ENCODE peak calls at places on chromosomes 5 and 9, in four cellular contexts. One of them, this sample, is unnamed. For H3K4me1, the result is how much of the 10 kb centered on the place peaks cover.

GRCh38 chr5:73558950-73559349 is 6.5 kb downstream of the ANKRA2 start:
- DNase-seq in endodermal cell: no peak
- DNase-seq in aorta: no peak
- DNase-seq in uterus: no peak
- DNase-seq in this sample: no peak

GRCh38 chr9:89808076-89808701 is 203.4 kb downstream of the GADD45G start:
- DNase-seq in endodermal cell: peak
- DNase-seq in aorta: no peak
- DNase-seq in uterus: peak
- DNase-seq in this sample: no peak

GRCh38 chr9:96209407-96210031 is 92.5 kb downstream of the HSD17B3 start:
- DNase-seq in endodermal cell: no peak
- DNase-seq in aorta: no peak
- DNase-seq in uterus: no peak
- DNase-seq in this sample: no peak

GRCh38 chr9:133673260-133673658 is 37.1 kb downstream of the DBH start:
- DNase-seq in endodermal cell: no peak
- DNase-seq in aorta: no peak
- DNase-seq in uterus: no peak
- DNase-seq in this sample: no peak

GRCh38 chr5:145937432-145938250 is 1.3 kb downstream of the SH3RF2 start:
- DNase-seq in endodermal cell: peak
- DNase-seq in aorta: no peak
- DNase-seq in uterus: no peak
- DNase-seq in this sample: peak

GRCh38 chr5:124669956-124670671 is 76.3 kb downstream of the ZNF608 start:
- DNase-seq in endodermal cell: no peak
- DNase-seq in aorta: no peak
- DNase-seq in uterus: no peak
- DNase-seq in this sample: no peak

GRCh38 chr9:6566409-6567139 is 79.0 kb downstream of the GLDC start:
- DNase-seq in endodermal cell: no peak
- DNase-seq in aorta: peak
- DNase-seq in uterus: peak
- DNase-seq in this sample: no peak

GRCh38 chr5:173733831-173734491 is 117.5 kb upstream of the BOD1 start:
- DNase-seq in endodermal cell: no peak
- DNase-seq in aorta: no peak
- DNase-seq in uterus: no peak
- DNase-seq in this sample: no peak

GRCh38 chr5:157541452-157542118 is 34.0 kb downstream of the ADAM19 start:
- DNase-seq in endodermal cell: no peak
- DNase-seq in aorta: no peak
- DNase-seq in uterus: no peak
- DNase-seq in this sample: no peak

GRCh38 chr9:107872457-107873192 is 383.1 kb upstream of the KLF4 start:
- DNase-seq in endodermal cell: peak
- DNase-seq in aorta: no peak
- DNase-seq in uterus: no peak
- DNase-seq in this sample: no peak

GRCh38 chr9:99085949-99086948 is 18.7 kb upstream of the TGFBR1 start:
- DNase-seq in endodermal cell: no peak
- DNase-seq in aorta: no peak
- DNase-seq in uterus: no peak
- DNase-seq in this sample: no peak

GRCh38 chr5:16574789-16575785 is 41.7 kb downstream of the RETREG1 start:
- DNase-seq in endodermal cell: peak
- DNase-seq in aorta: no peak
- DNase-seq in uterus: no peak
- DNase-seq in this sample: no peak

GRCh38 chr5:141778211-141778610 is 96.2 kb upstream of the ARAP3 start:
- DNase-seq in endodermal cell: no peak
- DNase-seq in aorta: no peak
- DNase-seq in uterus: peak
- DNase-seq in this sample: no peak

GRCh38 chr9:122029898-122030297 is 63.2 kb downstream of the TTLL11 start:
- DNase-seq in endodermal cell: no peak
- DNase-seq in aorta: no peak
- DNase-seq in uterus: no peak
- DNase-seq in this sample: no peak

GRCh38 chr5:88734983-88735382 is 148.0 kb downstream of the MEF2C start:
- DNase-seq in endodermal cell: no peak
- DNase-seq in aorta: no peak
- DNase-seq in uterus: no peak
- DNase-seq in this sample: no peak

GRCh38 chr9:108185613-108186012 is 670.2 kb downstream of the ACTL7B start:
- DNase-seq in endodermal cell: no peak
- DNase-seq in aorta: no peak
- DNase-seq in uterus: no peak
- DNase-seq in this sample: no peak

GRCh38 chr9:134545213-134546211 is 96.1 kb upstream of the COL5A1 start:
- DNase-seq in endodermal cell: peak
- DNase-seq in aorta: peak
- DNase-seq in uterus: no peak
- DNase-seq in this sample: peak

GRCh38 chr5:177447611-177448243 is 1.1 kb downstream of the PRR7 start:
- DNase-seq in endodermal cell: peak
- DNase-seq in aorta: peak
- DNase-seq in uterus: no peak
- DNase-seq in this sample: no peak

GRCh38 chr5:72501475-72501874 is 5.7 kb downstream of the ZNF366 start:
- DNase-seq in endodermal cell: no peak
- DNase-seq in aorta: no peak
- DNase-seq in uterus: no peak
- DNase-seq in this sample: no peak

GRCh38 chr9:107942870-107943269 is 453.3 kb upstream of the KLF4 start:
- DNase-seq in endodermal cell: no peak
- DNase-seq in aorta: no peak
- DNase-seq in uterus: no peak
- DNase-seq in this sample: no peak

GRCh38 chr5:93585753-93586385 is 2.8 kb downstream of the NR2F1 start:
- DNase-seq in endodermal cell: no peak
- DNase-seq in aorta: no peak
- DNase-seq in uterus: no peak
- DNase-seq in this sample: no peak

GRCh38 chr5:33240552-33240951 is 200.2 kb upstream of the TARS1 start:
- DNase-seq in endodermal cell: no peak
- DNase-seq in aorta: no peak
- DNase-seq in uterus: no peak
- DNase-seq in this sample: no peak
- H3K4me1 ChIP-seq in endodermal cell: under half
- H3K4me1 ChIP-seq in aorta: under half
- H3K4me1 ChIP-seq in uterus: under half
- H3K4me1 ChIP-seq in this sample: under half

GRCh38 chr5:136200130-136200529 is 7.2 kb upstream of the SMIM32 start:
- DNase-seq in endodermal cell: peak
- DNase-seq in aorta: no peak
- DNase-seq in uterus: no peak
- DNase-seq in this sample: no peak
- H3K4me3 ChIP-seq in endodermal cell: no peak
- H3K4me3 ChIP-seq in aorta: no peak
- H3K4me3 ChIP-seq in uterus: no peak
- H3K4me3 ChIP-seq in this sample: no peak

DNA sequence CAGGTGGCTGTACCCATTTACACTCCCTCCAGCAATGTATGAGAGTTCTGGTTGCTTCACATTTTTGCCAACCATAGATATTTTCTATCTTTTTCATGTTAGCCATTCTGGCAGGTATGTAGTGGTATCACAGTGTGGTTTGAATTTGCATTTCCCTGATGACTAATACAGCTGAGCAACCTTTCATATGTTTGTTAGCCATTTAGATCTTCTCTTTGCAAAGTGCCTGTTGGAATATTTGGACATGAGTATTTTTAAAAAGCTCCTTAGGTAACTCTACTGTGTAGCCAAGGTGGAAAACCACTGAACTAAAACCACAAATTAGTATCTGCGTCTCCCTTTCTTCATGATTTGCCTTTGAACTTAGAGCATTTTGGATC is 31.9 kb downstream of the IRF1 start:
- DNase-seq in endodermal cell: no peak
- DNase-seq in aorta: no peak
- DNase-seq in uterus: no peak
- DNase-seq in this sample: no peak
- H3K27ac ChIP-seq in endodermal cell: no peak
- H3K27ac ChIP-seq in aorta: no peak
- H3K27ac ChIP-seq in uterus: no peak
- H3K27ac ChIP-seq in this sample: peak

GRCh38 chr9:130862747-130863146 is 27.7 kb downstream of the ABL1 start:
- DNase-seq in endodermal cell: no peak
- DNase-seq in aorta: peak
- DNase-seq in uterus: no peak
- DNase-seq in this sample: no peak

GRCh38 chr9:130864541-130864940 is 29.5 kb downstream of the ABL1 start:
- DNase-seq in endodermal cell: no peak
- DNase-seq in aorta: peak
- DNase-seq in uterus: no peak
- DNase-seq in this sample: peak

GRCh38 chr9:130861372-130862180 is 26.5 kb downstream of the ABL1 start:
- DNase-seq in endodermal cell: no peak
- DNase-seq in aorta: no peak
- DNase-seq in uterus: no peak
- DNase-seq in this sample: no peak

GRCh38 chr9:130860458-130861316 is 25.6 kb downstream of the ABL1 start:
- DNase-seq in endodermal cell: no peak
- DNase-seq in aorta: peak
- DNase-seq in uterus: peak
- DNase-seq in this sample: peak

GRCh38 chr9:130862217-130862616 is 27.2 kb downstream of the ABL1 start:
- DNase-seq in endodermal cell: no peak
- DNase-seq in aorta: peak
- DNase-seq in uterus: no peak
- DNase-seq in this sample: no peak
- H3K4me1 ChIP-seq in endodermal cell: under half
- H3K4me1 ChIP-seq in aorta: under half
- H3K4me1 ChIP-seq in uterus: under half
- H3K4me1 ChIP-seq in this sample: under half

DNA sequence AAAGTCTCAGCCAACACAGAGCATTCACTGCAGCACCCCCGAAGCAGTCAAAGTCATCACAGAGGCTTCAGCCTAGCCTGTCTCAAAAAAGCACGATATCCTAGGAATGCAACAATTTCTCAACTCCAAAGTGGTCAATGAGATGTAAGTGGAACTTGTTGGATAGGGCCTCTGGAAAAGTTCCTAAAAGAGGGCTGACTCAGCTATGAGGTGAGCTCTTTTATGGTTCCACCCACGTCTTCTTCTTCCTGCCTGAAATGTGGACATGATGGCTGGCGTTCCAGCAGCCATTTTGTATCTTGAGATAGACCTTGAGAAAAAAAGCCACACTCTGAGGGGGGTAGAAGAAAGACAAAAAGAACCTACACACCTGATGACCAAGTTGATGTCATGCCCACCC is 32.5 kb upstream of the TRIO start:
- DNase-seq in endodermal cell: no peak
- DNase-seq in aorta: no peak
- DNase-seq in uterus: no peak
- DNase-seq in this sample: no peak
- H3K4me3 ChIP-seq in endodermal cell: no peak
- H3K4me3 ChIP-seq in aorta: no peak
- H3K4me3 ChIP-seq in uterus: no peak
- H3K4me3 ChIP-seq in this sample: no peak

DNA sequence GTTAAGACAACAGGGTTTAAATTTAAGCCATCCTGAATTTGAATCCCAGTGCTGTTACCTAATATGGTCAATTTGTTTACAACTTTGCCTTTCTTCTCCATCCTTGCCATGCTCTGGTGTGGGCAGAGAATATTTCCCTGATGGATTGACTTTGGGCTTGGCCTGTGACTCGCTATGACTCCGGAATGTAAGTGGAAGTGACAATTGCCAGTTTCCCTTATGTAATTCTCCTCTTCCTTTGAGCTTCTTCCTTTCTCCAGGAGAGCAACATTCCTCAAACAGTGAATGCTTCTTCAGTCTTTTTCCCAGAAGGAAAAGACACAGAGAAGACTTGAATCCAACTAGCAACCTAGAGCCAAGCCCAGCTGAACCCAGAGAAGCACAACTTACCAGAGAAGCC is 159.1 kb downstream of the LURAP1L start:
- DNase-seq in endodermal cell: no peak
- DNase-seq in aorta: no peak
- DNase-seq in uterus: no peak
- DNase-seq in this sample: no peak
- H3K27ac ChIP-seq in endodermal cell: no peak
- H3K27ac ChIP-seq in aorta: no peak
- H3K27ac ChIP-seq in uterus: no peak
- H3K27ac ChIP-seq in this sample: no peak

DNA sequence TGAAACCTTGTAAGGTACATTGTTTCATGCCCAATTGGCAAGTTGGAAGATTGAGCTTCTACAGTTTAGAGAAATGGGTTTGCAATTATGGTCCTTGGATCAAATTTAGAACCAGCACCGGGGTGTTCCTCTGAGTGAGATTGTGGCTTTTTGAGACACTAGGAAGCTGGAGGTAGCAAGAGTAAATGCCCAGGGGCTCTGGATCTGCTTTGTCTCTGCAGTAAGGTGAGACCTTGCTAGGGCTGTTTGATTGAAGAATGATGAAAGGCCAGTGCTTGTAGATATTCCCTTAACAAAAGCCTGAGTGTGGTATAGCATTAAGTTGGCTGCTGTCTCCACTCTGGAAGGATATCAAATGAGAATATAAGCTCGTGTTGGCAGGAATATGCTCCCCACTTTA is 36.0 kb downstream of the WWC1 start:
- DNase-seq in endodermal cell: peak
- DNase-seq in aorta: no peak
- DNase-seq in uterus: no peak
- DNase-seq in this sample: no peak
- H3K4me1 ChIP-seq in endodermal cell: under half
- H3K4me1 ChIP-seq in aorta: under half
- H3K4me1 ChIP-seq in uterus: under half
- H3K4me1 ChIP-seq in this sample: under half

This sample was measured in left lung.